ENCODE peak calls at places on chromosome 11, in five cellular contexts. Z is astrocyte of the cerebellum, V is lower lobe of right lung, F is mucosa of descending colon, Q is GM10248. I is an unnamed sample.

GRCh38 chr11:126165366-126166156 is 45.9 kb downstream of the RPUSD4 start:
- DNase-seq in V (no peak), Z (no peak), Q (no peak), F (no peak), I (no peak)

GRCh38 chr11:23696712-23697111 is 800.1 kb upstream of the LUZP2 start:
- DNase-seq in Q (no peak), F (no peak), V (no peak), Z (no peak), I (no peak)

GRCh38 chr11:117941163-117941707 is 12.0 kb upstream of the TMPRSS13 start:
- DNase-seq in F (no peak), V (no peak), Z (no peak), Q (no peak), I (peak)

GRCh38 chr11:119567667-119568582 is 145.0 kb upstream of the THY1 start:
- DNase-seq in V (no peak), Q (peak), Z (peak), F (no peak), I (peak)

GRCh38 chr11:117793521-117793920 is 3.5 kb downstream of the DSCAML1 start:
- DNase-seq in Z (no peak), F (no peak), Q (no peak), V (no peak), I (no peak)

GRCh38 chr11:20626279-20626678 is 26.9 kb downstream of the SLC6A5 start:
- DNase-seq in V (no peak), Q (no peak), F (no peak), Z (no peak), I (no peak)

GRCh38 chr11:86809561-86809960 is 9.2 kb downstream of the PRSS23 start:
- DNase-seq in F (no peak), V (no peak), Q (no peak), Z (no peak), I (no peak)

GRCh38 chr11:12961615-12962014 is 47.5 kb upstream of the RASSF10 start:
- DNase-seq in F (no peak), Q (no peak), Z (no peak), V (no peak), I (no peak)

GRCh38 chr11:63887600-63887999 is 29.4 kb downstream of the RCOR2 start:
- DNase-seq in Q (no peak), F (no peak), Z (no peak), V (no peak), I (no peak)

GRCh38 chr11:65487467-65488272 is 11.2 kb upstream of the MALAT1 start:
- DNase-seq in Z (peak), Q (peak), V (peak), F (peak), I (peak)

GRCh38 chr11:63768232-63769043 is at the start of gene ZFTA:
- DNase-seq in V (peak), Z (no peak), F (peak), Q (peak), I (no peak)

GRCh38 chr11:5622802-5623201 is 2.0 kb upstream of the TRIM34 start:
- DNase-seq in F (no peak), V (no peak), Q (no peak), Z (no peak), I (no peak)

GRCh38 chr11:130070829-130071205 is 1.1 kb downstream of the APLP2 start:
- DNase-seq in V (peak), Z (no peak), Q (no peak), F (peak), I (no peak)

GRCh38 chr11:58354727-58355126 is 4.1 kb downstream of the OR5B17 start:
- DNase-seq in V (no peak), Q (no peak), F (no peak), Z (no peak), I (no peak)

GRCh38 chr11:74703211-74703610 is 28.0 kb downstream of the CHRDL2 start:
- DNase-seq in Z (no peak), V (no peak), F (no peak), Q (no peak), I (no peak)

GRCh38 chr11:3709977-3710376 is 38.8 kb upstream of the CHRNA10 start:
- DNase-seq in Q (no peak), F (no peak), V (no peak), Z (peak), I (no peak)

GRCh38 chr11:110028904-110029303 is 64.3 kb upstream of the ZC3H12C start:
- DNase-seq in Q (no peak), F (no peak), Z (no peak), V (no peak), I (no peak)

GRCh38 chr11:64870176-64870892 is 8.1 kb downstream of the EHD1 start:
- DNase-seq in V (no peak), Z (no peak), Q (no peak), F (no peak), I (no peak)

GRCh38 chr11:64854534-64855502 is 10.4 kb upstream of the CDC42BPG start:
- DNase-seq in Q (no peak), V (peak), F (peak), Z (no peak), I (peak)

GRCh38 chr11:118886681-118887111 is 3.0 kb downstream of the CXCR5 start:
- DNase-seq in Q (peak), Z (no peak), F (no peak), V (no peak), I (no peak)

GRCh38 chr11:13720940-13721339 is 52.5 kb downstream of the FAR1 start:
- DNase-seq in V (no peak), Q (no peak), Z (no peak), F (no peak), I (no peak)

GRCh38 chr11:65425105-65425970 is 2.7 kb downstream of the NEAT1 start:
- DNase-seq in Q (no peak), F (no peak), V (peak), Z (no peak), I (no peak)

GRCh38 chr11:62370743-62371440 is 33.6 kb downstream of the ASRGL1 start:
- DNase-seq in F (peak), Q (no peak), Z (no peak), V (peak), I (no peak)

GRCh38 chr11:5737091-5737490 is 843 bp downstream of the OR56B1 start:
- DNase-seq in Q (no peak), F (no peak), V (no peak), Z (peak), I (peak)

GRCh38 chr11:58675344-58676155 is 53.1 kb downstream of the CNTF start:
- DNase-seq in F (peak), Q (peak), Z (peak), V (peak), I (no peak)

GRCh38 chr11:60924110-60924905 is at the start of gene TMEM132A:
- DNase-seq in Q (peak), V (peak), Z (no peak), F (no peak), I (no peak)

GRCh38 chr11:124069429-124070401 is 28.6 kb upstream of the OR10G7 start:
- DNase-seq in V (peak), Q (no peak), F (peak), Z (peak), I (peak)

GRCh38 chr11:14190992-14191773 is 167.8 kb downstream of the RRAS2 start:
- DNase-seq in Z (no peak), Q (no peak), V (no peak), F (no peak), I (no peak)

GRCh38 chr11:64253481-64253880 is 2.2 kb downstream of the PLCB3 start:
- DNase-seq in F (no peak), Z (no peak), Q (no peak), V (no peak), I (no peak)

GRCh38 chr11:115158053-115158452 is 346.2 kb downstream of the CADM1 start:
- DNase-seq in V (no peak), F (no peak), Z (no peak), Q (no peak), I (no peak)
- TF ChIP-seq CTCF in V (no peak), F (no peak), Z (no peak), Q (no peak), I (no peak)

GRCh38 chr11:95764267-95764898 is 25.2 kb downstream of the FAM76B start:
- DNase-seq in V (no peak), F (no peak), Q (peak), Z (peak), I (peak)
- TF ChIP-seq CTCF in V (peak), F (no peak), Q (peak), Z (peak), I (peak)

GRCh38 chr11:113690619-113691569 is 15.2 kb downstream of the TMPRSS5 start:
- DNase-seq in F (peak), V (peak), Z (no peak), Q (peak), I (peak)
- TF ChIP-seq CTCF in F (no peak), V (peak), Z (peak), Q (peak), I (peak)

GRCh38 chr11:128302425-128303186 is 284.8 kb downstream of the ETS1 start:
- DNase-seq in Q (no peak), F (no peak), Z (no peak), V (no peak), I (no peak)
- TF ChIP-seq CTCF in Q (no peak), F (no peak), Z (no peak), V (no peak), I (no peak)

DNA sequence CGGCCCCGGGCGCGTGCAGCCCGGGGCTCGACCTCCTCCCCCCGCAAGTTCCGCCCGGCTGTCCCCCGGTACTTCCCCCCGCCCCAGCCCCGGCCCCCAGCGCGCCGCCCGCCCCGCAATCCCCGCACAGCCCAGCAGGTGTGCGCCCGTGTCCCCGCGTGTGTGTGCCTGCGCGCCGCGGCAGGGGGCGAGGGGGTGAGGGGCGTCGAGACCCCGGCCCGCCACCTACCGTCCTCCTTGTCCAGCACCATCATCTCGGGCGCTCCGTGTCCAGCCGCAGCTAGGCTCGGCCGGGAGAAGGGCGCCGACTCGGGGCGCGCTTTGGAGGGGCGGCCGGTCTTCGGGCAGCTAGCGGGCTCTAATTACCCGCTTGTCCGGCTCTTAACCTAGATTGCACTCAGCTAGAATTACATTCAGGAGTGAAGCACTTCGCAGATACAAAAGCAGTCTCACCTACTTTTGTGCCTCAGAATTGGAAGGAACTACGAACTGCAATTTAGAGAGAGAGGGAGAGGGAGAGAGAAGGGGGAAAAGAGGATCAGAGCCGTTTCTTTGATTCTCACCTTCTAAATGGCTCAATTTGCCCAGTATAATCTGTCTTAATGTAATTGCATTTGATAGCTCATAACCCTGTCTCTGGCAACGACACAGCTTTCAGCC is 439 bp downstream of the LMO1 start:
- DNase-seq in Q (no peak), V (no peak), F (no peak), Z (no peak), I (no peak)
- TF ChIP-seq CTCF in Q (no peak), V (no peak), F (no peak), Z (no peak), I (no peak)

GRCh38 chr11:102990145-102990544 is 34.6 kb upstream of the MMP13 start:
- DNase-seq in V (no peak), Z (no peak), F (no peak), Q (no peak), I (no peak)

GRCh38 chr11:102989379-102990047 is 34.0 kb upstream of the MMP13 start:
- DNase-seq in Q (no peak), Z (no peak), V (no peak), F (no peak), I (no peak)

GRCh38 chr11:102983491-102983890 is 28.0 kb upstream of the MMP13 start:
- DNase-seq in Q (no peak), V (no peak), F (no peak), Z (no peak), I (no peak)

GRCh38 chr11:102986815-102987214 is 31.3 kb upstream of the MMP13 start:
- DNase-seq in F (no peak), Q (no peak), V (no peak), Z (peak), I (no peak)

GRCh38 chr11:102985850-102986249 is 30.3 kb upstream of the MMP13 start:
- DNase-seq in F (no peak), Z (no peak), V (no peak), Q (no peak), I (no peak)
- TF ChIP-seq CTCF in F (no peak), Z (no peak), V (no peak), Q (no peak), I (no peak)

GRCh38 chr11:70567680-70568503 is 169.6 kb downstream of the CTTN start:
- DNase-seq in V (peak), F (peak), Q (no peak), Z (no peak), I (no peak)

GRCh38 chr11:70566768-70567530 is 168.6 kb downstream of the CTTN start:
- DNase-seq in V (peak), Z (no peak), F (peak), Q (no peak), I (no peak)

GRCh38 chr11:70569173-70569890 is 171.0 kb downstream of the CTTN start:
- DNase-seq in Z (no peak), V (peak), F (peak), Q (no peak), I (no peak)

GRCh38 chr11:70569996-70570692 is 171.8 kb downstream of the CTTN start:
- DNase-seq in Z (no peak), F (peak), Q (no peak), V (peak), I (no peak)

GRCh38 chr11:70568504-70569172 is 170.3 kb downstream of the CTTN start:
- DNase-seq in V (peak), Z (no peak), Q (no peak), F (peak), I (no peak)
- TF ChIP-seq CTCF in V (peak), Z (no peak), Q (no peak), F (no peak), I (peak)

GRCh38 chr11:29018631-29019030 is 910.4 kb downstream of the METTL15 start:
- DNase-seq in F (no peak), Z (peak), V (no peak), Q (no peak), I (peak)
- TF ChIP-seq CTCF in F (no peak), Z (no peak), V (no peak), Q (no peak), I (no peak)

GRCh38 chr11:36817336-36817965 is 219.4 kb upstream of the RAG2 start:
- DNase-seq in Z (no peak), Q (no peak), V (no peak), F (no peak), I (no peak)

GRCh38 chr11:36822829-36823228 is 224.8 kb upstream of the RAG2 start:
- DNase-seq in Q (no peak), F (no peak), Z (no peak), V (no peak), I (no peak)

DNA sequence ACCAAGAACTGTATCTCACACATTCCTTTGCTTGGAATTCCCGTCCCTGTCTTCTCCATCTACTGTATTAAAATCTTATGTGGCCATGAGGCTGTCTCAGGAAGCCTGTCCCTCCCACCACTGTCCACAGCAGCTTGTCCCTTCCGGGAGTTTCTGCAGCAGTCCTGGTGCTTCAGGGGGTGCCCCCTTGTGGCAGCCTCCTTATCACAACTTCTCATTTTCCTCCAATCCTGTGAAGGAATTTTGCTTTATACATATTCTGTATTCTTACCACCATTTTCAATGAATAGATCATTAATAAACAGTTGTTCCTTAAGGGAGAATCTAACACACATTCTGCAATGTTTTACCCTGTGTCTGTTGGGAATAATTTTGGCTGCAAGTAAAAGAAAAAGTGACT is 220.4 kb upstream of the RAG2 start:
- DNase-seq in Q (peak), Z (no peak), F (no peak), V (no peak), I (no peak)
- TF ChIP-seq CTCF in Q (no peak), Z (no peak), F (no peak), V (no peak), I (peak)

DNA sequence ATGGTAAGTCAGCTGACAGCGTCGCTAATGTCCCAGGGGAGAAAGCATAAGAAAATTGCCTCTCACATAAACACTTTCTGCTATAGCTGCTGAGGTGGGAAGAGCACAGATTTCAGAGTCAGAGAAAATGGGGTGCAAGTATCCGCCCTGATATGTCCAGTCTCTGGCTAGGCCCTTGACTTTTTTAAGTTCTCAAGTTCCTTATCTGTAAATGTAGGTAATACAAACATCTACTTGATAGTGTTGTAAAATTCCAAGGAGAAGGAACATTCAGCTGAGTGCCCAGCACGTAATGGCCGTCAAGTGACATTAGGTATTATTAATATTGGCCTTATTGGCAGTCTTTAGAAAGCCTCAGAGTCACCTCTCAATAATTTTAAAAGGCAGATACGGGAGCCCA is 143.6 kb downstream of the NTM start:
- DNase-seq in Z (no peak), Q (no peak), V (no peak), F (no peak), I (no peak)
- TF ChIP-seq CTCF in Z (no peak), Q (no peak), V (no peak), F (no peak), I (no peak)

I was measured in retinal pigment epithelial cell.